ENCODE peak calls at places on chromosomes 12 and 14, in four cellular contexts. T, A, H and U are unnamed samples.

GRCh38 chr12:77493311-77493710 is 337.4 kb upstream of the NAV3 start:
- DNase-seq in T (no peak), A (no peak), H (no peak), U (peak)

GRCh38 chr12:19614601-19615442 is 175.5 kb downstream of the AEBP2 start:
- DNase-seq in T (no peak), A (no peak), H (no peak), U (no peak)

GRCh38 chr14:98187302-98187701 is 1084.7 kb downstream of the BCL11B start:
- DNase-seq in T (no peak), A (no peak), H (no peak), U (no peak)

GRCh38 chr14:57295261-57295660 is 26.5 kb downstream of the AP5M1 start:
- DNase-seq in T (no peak), A (no peak), H (no peak), U (no peak)

GRCh38 chr12:132003846-132004245 is 54.1 kb downstream of the EP400 start:
- DNase-seq in T (peak), A (no peak), H (no peak), U (peak)

GRCh38 chr12:79381246-79382208 is 309.2 kb downstream of the PAWR start:
- DNase-seq in T (no peak), A (no peak), H (no peak), U (no peak)

GRCh38 chr14:23113346-23114119 is 5.5 kb downstream of the CEBPE start:
- DNase-seq in T (peak), A (no peak), H (no peak), U (peak)

GRCh38 chr12:11067514-11067913 is 5.4 kb upstream of the TAS2R46 start:
- DNase-seq in T (peak), A (no peak), H (no peak), U (peak)